ENCODE peak calls at places on chromosomes 11 and 22, in five cellular contexts. I, U, A, L and P are unnamed samples.

GRCh38 chr11:123494195-123495050 is 64.4 kb downstream of the GRAMD1B start:
- DNase-seq in U (no peak), A (peak; percentile 69), I (no peak), L (no peak), P (peak; percentile 57)

GRCh38 chr22:35085621-35086020 is 19.7 kb downstream of the ISX start:
- DNase-seq in A (no peak), L (no peak), I (no peak), U (no peak), P (no peak)

GRCh38 chr22:30822216-30823014 is 127.7 kb downstream of the OSBP2 start:
- DNase-seq in L (no peak), U (no peak), I (no peak), A (no peak), P (no peak)

GRCh38 chr11:102545701-102546100 is 15.2 kb upstream of the MMP7 start:
- DNase-seq in I (no peak), L (no peak), U (no peak), A (no peak), P (no peak)

GRCh38 chr11:31813242-31813960 is 2.3 kb upstream of the PAX6 start:
- DNase-seq in U (no peak), A (no peak), I (no peak), L (no peak), P (no peak)

GRCh38 chr11:101586965-101587364 is 3.2 kb upstream of the TRPC6 start:
- DNase-seq in L (no peak), I (no peak), U (no peak), A (no peak), P (no peak)

GRCh38 chr11:85028329-85029101 is 598.6 kb downstream of the DLG2 start:
- DNase-seq in U (no peak), I (peak; percentile 24), L (no peak), A (no peak), P (no peak)

GRCh38 chr22:31350410-31350863 is 4.3 kb upstream of the PATZ1 start:
- DNase-seq in A (no peak), L (no peak), U (peak; percentile 18), I (no peak), P (no peak)

GRCh38 chr11:47669856-47670255 is 27.5 kb upstream of the MTCH2 start:
- DNase-seq in A (no peak), U (no peak), L (no peak), I (no peak), P (no peak)

GRCh38 chr11:34890812-34891211 is 25.4 kb downstream of the APIP start:
- DNase-seq in I (no peak), L (no peak), A (peak; percentile 55), U (peak; percentile 36), P (no peak)

GRCh38 chr11:123231263-123231662 is 36.2 kb upstream of the CLMP start:
- DNase-seq in A (peak; percentile 86), I (no peak), L (no peak), U (peak; percentile 89), P (no peak)

GRCh38 chr11:117795726-117796455 is 1.1 kb downstream of the DSCAML1 start:
- DNase-seq in A (no peak), L (no peak), U (no peak), I (peak; percentile 61), P (no peak)

GRCh38 chr11:70145841-70146240 is 57.3 kb upstream of the FADD start:
- DNase-seq in A (no peak), L (no peak), U (no peak), I (no peak), P (no peak)
- H2AK5ac ChIP-seq in A (no peak overlapping the region), L (no peak overlapping the region), U (no peak overlapping the region), I (no peak overlapping the region), P (no peak overlapping the region)

GRCh38 chr11:45879803-45880685 is 5.4 kb upstream of the MAPK8IP1 start:
- DNase-seq in U (peak; percentile 78), A (peak; percentile 22), I (no peak), L (no peak), P (no peak)
- H4K91ac ChIP-seq in U (peak overlapping the region; percentile 40), A (no peak overlapping the region), I (no peak overlapping the region), L (no peak overlapping the region), P (no peak overlapping the region)

DNA sequence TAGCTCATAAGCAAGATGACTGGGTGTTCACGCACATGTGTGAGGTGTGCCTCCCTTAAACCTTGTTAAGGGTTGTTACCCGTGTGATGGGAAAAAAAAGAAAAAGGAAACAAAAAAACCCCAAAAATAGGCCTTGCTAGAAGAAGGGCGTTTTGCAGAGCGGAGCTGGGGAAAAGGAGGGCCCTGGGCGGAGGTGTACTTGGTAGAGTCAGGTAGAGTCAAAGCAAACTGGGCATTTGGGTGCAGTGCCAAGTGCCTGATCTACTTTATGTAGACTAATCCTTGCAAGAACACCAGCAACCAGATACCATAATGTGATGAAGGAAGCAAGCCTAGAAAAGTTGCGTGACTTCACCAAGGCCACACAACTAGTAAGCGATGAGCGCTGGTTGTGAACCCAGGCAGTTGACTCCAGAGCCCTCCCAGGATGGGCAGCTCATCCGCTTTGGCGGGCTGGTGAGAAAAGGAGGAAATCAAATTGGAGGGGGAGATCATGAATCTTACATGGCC is 1.2 kb upstream of the TIRAP start:
- DNase-seq in U (no peak), I (no peak), L (no peak), A (no peak), P (no peak)
- H2BK15ac ChIP-seq in U (no peak overlapping the region), I (no peak overlapping the region), L (no peak overlapping the region), A (no peak overlapping the region), P (no peak overlapping the region)

GRCh38 chr22:50582562-50583293 is at the start of gene CHKB:
- DNase-seq in I (peak; percentile 98), A (peak; percentile 96), L (peak; percentile 88), U (peak; percentile 98), P (peak; percentile 99)
- H2AK5ac ChIP-seq in I (no peak within 1 kb of the TSS), A (peak within 1 kb of the TSS; percentile 81), L (no peak within 1 kb of the TSS), U (no peak within 1 kb of the TSS), P (peak within 1 kb of the TSS; percentile 90)

GRCh38 chr11:130916238-130916855 is at the start of gene SNX19:
- DNase-seq in I (peak; percentile 90), U (peak; percentile 86), A (peak; percentile 88), L (peak; percentile 61), P (peak; percentile 85)
- H4K91ac ChIP-seq in I (no peak within 1 kb of the TSS), U (peak within 1 kb of the TSS; percentile 80), A (peak within 1 kb of the TSS; percentile 94), L (no peak within 1 kb of the TSS), P (no peak within 1 kb of the TSS)

DNA sequence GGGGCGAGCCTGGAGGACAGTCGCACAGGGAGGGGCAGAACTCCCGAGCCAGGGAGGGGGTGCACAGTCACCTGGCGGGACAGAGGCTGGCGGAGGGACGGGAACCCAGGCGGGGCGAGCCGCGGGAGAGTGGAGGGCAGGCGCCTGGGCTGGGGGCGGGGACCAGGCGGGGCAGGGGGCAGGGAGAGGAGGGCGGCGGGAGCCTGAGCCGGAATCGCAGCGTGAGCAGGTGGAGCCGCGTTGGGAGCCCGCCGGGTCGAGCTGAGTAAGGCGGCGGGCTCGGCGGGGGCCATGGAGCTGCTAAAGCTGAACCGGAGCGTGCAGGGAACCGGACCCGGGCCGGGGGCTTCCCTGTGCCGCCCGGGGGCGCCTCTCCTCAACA is at the start of gene CCKBR:
- DNase-seq in L (no peak), I (peak; percentile 65), A (no peak), U (no peak), P (peak; percentile 43)
- H2BK15ac ChIP-seq in L (no peak within 1 kb of the TSS), I (no peak within 1 kb of the TSS), A (no peak within 1 kb of the TSS), U (no peak within 1 kb of the TSS), P (peak within 1 kb of the TSS; percentile 87)

GRCh38 chr11:75273331-75273988 is 32.9 kb downstream of the TPBGL start:
- DNase-seq in A (no peak), U (no peak), L (no peak), I (peak; percentile 12), P (no peak)
- H2AK5ac ChIP-seq in A (no peak overlapping the region), U (no peak overlapping the region), L (no peak overlapping the region), I (no peak overlapping the region), P (peak overlapping the region; percentile 48)